ENCODE peak calls at places on chromosome 19, in four cellular contexts. H, Z, I and A are unnamed samples.

GRCh38 chr19:19492026-19492610 is 23.2 kb downstream of the TSSK6 start:
- DNase-seq in H (no peak), Z (no peak), I (no peak), A (no peak)

GRCh38 chr19:10001899-10002298 is 8.4 kb downstream of the COL5A3 start:
- DNase-seq in H (no peak), Z (no peak), I (no peak), A (no peak)

GRCh38 chr19:55485439-55486011 is 537 bp downstream of the NAT14 start:
- DNase-seq in H (no peak), Z (no peak), I (no peak), A (no peak)

GRCh38 chr19:2809387-2810140 is 10.1 kb upstream of the ZNF554 start:
- DNase-seq in H (no peak), Z (no peak), I (no peak), A (no peak)

GRCh38 chr19:19321143-19321577 is 531 bp downstream of the MAU2 start:
- DNase-seq in H (peak; percentile 43), Z (no peak), I (no peak), A (peak; percentile 21)

GRCh38 chr19:6227156-6227940 is 52.4 kb downstream of the MLLT1 start:
- DNase-seq in H (no peak), Z (no peak), I (no peak), A (no peak)

GRCh38 chr19:45391871-45392665 is 12.8 kb downstream of the PPP1R13L start:
- DNase-seq in H (no peak), Z (no peak), I (no peak), A (no peak)

GRCh38 chr19:11538232-11539036 is at the start of gene CNN1:
- DNase-seq in H (peak; percentile 80), Z (peak; percentile 23), I (no peak), A (no peak)

GRCh38 chr19:13156968-13157882 is 7.0 kb downstream of the IER2 start:
- DNase-seq in H (no peak), Z (no peak), I (no peak), A (peak; percentile 75)

GRCh38 chr19:40521276-40521675 is 54.5 kb downstream of the SPTBN4 start:
- DNase-seq in H (no peak), Z (no peak), I (no peak), A (peak; percentile 25)

GRCh38 chr19:29771708-29772415 is 39.9 kb upstream of the CCNE1 start:
- DNase-seq in H (peak; percentile 62), Z (peak; percentile 57), I (peak; percentile 60), A (peak; percentile 25)

GRCh38 chr19:49847731-49848696 is 2.9 kb upstream of the PTOV1 start:
- DNase-seq in H (peak; percentile 53), Z (no peak), I (no peak), A (peak; percentile 94)

GRCh38 chr19:10587839-10588150 is 683 bp upstream of the AP1M2 start:
- DNase-seq in H (no peak), Z (no peak), I (no peak), A (no peak)

GRCh38 chr19:40763963-40764362 is 11.4 kb upstream of the MIA start:
- DNase-seq in H (no peak), Z (no peak), I (no peak), A (no peak)

GRCh38 chr19:16942583-16942982 is 53.8 kb downstream of the F2RL3 start:
- DNase-seq in H (no peak), Z (peak; percentile 4), I (no peak), A (no peak)

GRCh38 chr19:29603308-29603707 is 2.8 kb upstream of the POP4 start:
- DNase-seq in H (no peak), Z (no peak), I (no peak), A (no peak)

GRCh38 chr19:39499082-39499642 is 415 bp downstream of the DLL3 start:
- DNase-seq in H (no peak), Z (no peak), I (peak; percentile 62), A (no peak)

GRCh38 chr19:45352914-45353796 is 12.6 kb downstream of the KLC3 start:
- DNase-seq in H (no peak), Z (no peak), I (no peak), A (no peak)

GRCh38 chr19:1283207-1283916 is 2.3 kb upstream of the EFNA2 start:
- DNase-seq in H (no peak), Z (no peak), I (no peak), A (no peak)

GRCh38 chr19:18290250-18291018 is 9.0 kb upstream of the JUND start:
- DNase-seq in H (no peak), Z (peak; percentile 79), I (no peak), A (peak; percentile 99)

GRCh38 chr19:31515931-31516330 is 166.7 kb upstream of the TSHZ3 start:
- DNase-seq in H (no peak), Z (no peak), I (no peak), A (no peak)

GRCh38 chr19:628168-628567 is 5.2 kb downstream of the POLRMT start:
- DNase-seq in H (no peak), Z (no peak), I (no peak), A (no peak)

GRCh38 chr19:18967358-18968146 is 26.5 kb upstream of the HOMER3 start:
- DNase-seq in H (no peak), Z (no peak), I (no peak), A (peak; percentile 80)

GRCh38 chr19:10888421-10888866 is 17.1 kb downstream of the CARM1 start:
- DNase-seq in H (no peak), Z (peak; percentile 63), I (no peak), A (no peak)

GRCh38 chr19:8445488-8446001 is 770 bp downstream of the HNRNPM start:
- DNase-seq in H (no peak), Z (peak; percentile 47), I (peak; percentile 30), A (peak; percentile 26)

GRCh38 chr19:30520735-30521479 is 148.7 kb downstream of the ZNF536 start:
- DNase-seq in H (no peak), Z (no peak), I (no peak), A (no peak)

GRCh38 chr19:35410487-35410886 is 37.6 kb upstream of the FFAR2 start:
- DNase-seq in H (no peak), Z (no peak), I (no peak), A (no peak)

GRCh38 chr19:46254776-46255175 is 25.2 kb downstream of the IGFL1 start:
- DNase-seq in H (no peak), Z (no peak), I (no peak), A (peak; percentile 72)

GRCh38 chr19:41226053-41226873 is 7.2 kb downstream of the AXL start:
- DNase-seq in H (peak; percentile 82), Z (no peak), I (no peak), A (peak; percentile 51)

GRCh38 chr19:16591803-16592556 is 19.8 kb upstream of the SLC35E1 start:
- DNase-seq in H (no peak), Z (no peak), I (no peak), A (no peak)

GRCh38 chr19:16200038-16200775 is 2.5 kb downstream of the AP1M1 start:
- DNase-seq in H (no peak), Z (no peak), I (no peak), A (peak; percentile 86)

GRCh38 chr19:3670796-3671679 is 29.2 kb downstream of the PIP5K1C start:
- DNase-seq in H (no peak), Z (peak; percentile 89), I (no peak), A (no peak)